ENCODE peak calls at places on chromosomes 7 and 10, in seven cellular contexts. G is ovary, B is A549, Y is lower leg skin, R is transverse colon, P is esophagus squamous epithelium, D is Peyer's patch. L is an unnamed sample.
A peak's percentile ranks its signal among the peaks of the same experiment; 100 is the strongest.

GRCh38 chr7:108096996-108097395 is 33.2 kb downstream of the LAMB4 start:
- DNase-seq in G (no peak), R (no peak), P (no peak), Y (no peak), D (no peak), B (peak; percentile 26), L (no peak)

GRCh38 chr7:6248581-6248980 is 23.8 kb downstream of the CYTH3 start:
- DNase-seq in P (no peak), G (no peak), Y (no peak), D (no peak), R (no peak), B (no peak), L (no peak)

GRCh38 chr7:115387168-115387567 is 465.3 kb downstream of the MDFIC start:
- DNase-seq in P (no peak), D (no peak), B (no peak), R (no peak), Y (no peak), G (no peak), L (no peak)

GRCh38 chr10:45811075-45811474 is 36.2 kb downstream of the AGAP4 start:
- DNase-seq in P (no peak), Y (no peak), R (no peak), G (no peak), D (no peak), B (no peak), L (no peak)

GRCh38 chr7:29610031-29610490 is 46.4 kb downstream of the PRR15 start:
- DNase-seq in B (no peak), R (no peak), Y (no peak), P (no peak), D (no peak), G (no peak), L (no peak)

GRCh38 chr7:155190608-155191536 is 106.8 kb upstream of the INSIG1 start:
- DNase-seq in G (no peak), D (peak; percentile 75), R (peak; percentile 52), B (peak; percentile 28), Y (no peak), P (no peak), L (peak; percentile 38)

GRCh38 chr10:71451754-71452153 is 55.0 kb downstream of the CDH23 start:
- DNase-seq in Y (no peak), P (no peak), B (no peak), D (no peak), R (no peak), G (no peak), L (no peak)

GRCh38 chr7:80923211-80923612 is 4.4 kb upstream of the SEMA3C start:
- DNase-seq in Y (no peak), D (no peak), B (no peak), G (no peak), P (no peak), R (no peak), L (no peak)

GRCh38 chr10:122656308-122656705 is 43.3 kb downstream of the C10orf120 start:
- DNase-seq in B (no peak), G (no peak), P (no peak), D (peak; percentile 1), Y (no peak), R (no peak), L (no peak)

GRCh38 chr10:372566-372965 is 237.3 kb downstream of the ZMYND11 start:
- DNase-seq in G (no peak), Y (no peak), P (no peak), D (no peak), B (no peak), R (no peak), L (no peak)

GRCh38 chr7:27154901-27155815 is 1.3 kb downstream of the HOXA7 start:
- DNase-seq in B (no peak), Y (no peak), D (peak; percentile 68), G (peak; percentile 3), P (no peak), R (peak; percentile 53), L (peak; percentile 20)

GRCh38 chr10:30365883-30366282 is 16.8 kb upstream of the MTPAP start:
- DNase-seq in P (no peak), G (no peak), Y (no peak), R (no peak), B (no peak), D (no peak), L (no peak)

GRCh38 chr7:157010588-157011332 is at the start of gene MNX1:
- DNase-seq in P (no peak), Y (no peak), G (no peak), D (peak; percentile 88), R (peak; percentile 89), B (peak; percentile 89), L (peak; percentile 57)

GRCh38 chr10:19977097-19977521 is 160.9 kb downstream of the PLXDC2 start:
- DNase-seq in D (no peak), R (no peak), P (no peak), B (no peak), G (no peak), Y (no peak), L (no peak)

GRCh38 chr7:150879345-150879744 is 27.0 kb downstream of the AOC1 start:
- DNase-seq in G (no peak), R (no peak), B (no peak), D (no peak), Y (no peak), P (no peak), L (no peak)

GRCh38 chr7:90999989-91000979 is 263.9 kb upstream of the FZD1 start:
- DNase-seq in B (no peak), D (no peak), G (no peak), Y (no peak), P (no peak), R (no peak), L (no peak)

GRCh38 chr7:99000196-99000903 is 122.0 kb downstream of the TRRAP start:
- DNase-seq in R (no peak), B (no peak), P (no peak), G (no peak), D (no peak), Y (no peak), L (no peak)

GRCh38 chr7:121187676-121188075 is 141.1 kb upstream of the WNT16 start:
- DNase-seq in Y (no peak), B (no peak), R (no peak), D (no peak), P (no peak), G (no peak), L (no peak)

GRCh38 chr7:7271094-7271874 is 88.9 kb downstream of the C1GALT1 start:
- DNase-seq in P (no peak), B (no peak), G (no peak), Y (no peak), D (no peak), R (peak; percentile 21), L (no peak)

GRCh38 chr10:34016541-34016940 is 682.1 kb upstream of the NRP1 start:
- DNase-seq in D (no peak), B (no peak), R (no peak), Y (no peak), P (no peak), G (no peak), L (no peak)

GRCh38 chr10:22437620-22438588 is 92.6 kb downstream of the SPAG6 start:
- DNase-seq in P (no peak), G (no peak), B (no peak), R (no peak), D (peak; percentile 69), Y (no peak), L (peak; percentile 4)

GRCh38 chr7:38169862-38170261 is 8.2 kb upstream of the STARD3NL start:
- DNase-seq in D (peak; percentile 52), G (no peak), P (no peak), B (peak; percentile 27), Y (peak; percentile 35), R (no peak), L (no peak)

GRCh38 chr7:5204546-5204945 is 14.5 kb downstream of the WIPI2 start:
- DNase-seq in B (no peak), R (no peak), G (no peak), P (no peak), Y (no peak), D (no peak), L (no peak)

GRCh38 chr7:76515999-76516443 is 5.7 kb downstream of the UPK3B start:
- DNase-seq in Y (no peak), D (peak; percentile 63), B (no peak), P (no peak), G (no peak), R (peak; percentile 48), L (no peak)
- TF ChIP-seq CTCF in Y (no peak), D (peak; percentile 87), B (peak; percentile 49), P (no peak), G (peak; percentile 34), R (peak; percentile 91), L (no peak)

DNA sequence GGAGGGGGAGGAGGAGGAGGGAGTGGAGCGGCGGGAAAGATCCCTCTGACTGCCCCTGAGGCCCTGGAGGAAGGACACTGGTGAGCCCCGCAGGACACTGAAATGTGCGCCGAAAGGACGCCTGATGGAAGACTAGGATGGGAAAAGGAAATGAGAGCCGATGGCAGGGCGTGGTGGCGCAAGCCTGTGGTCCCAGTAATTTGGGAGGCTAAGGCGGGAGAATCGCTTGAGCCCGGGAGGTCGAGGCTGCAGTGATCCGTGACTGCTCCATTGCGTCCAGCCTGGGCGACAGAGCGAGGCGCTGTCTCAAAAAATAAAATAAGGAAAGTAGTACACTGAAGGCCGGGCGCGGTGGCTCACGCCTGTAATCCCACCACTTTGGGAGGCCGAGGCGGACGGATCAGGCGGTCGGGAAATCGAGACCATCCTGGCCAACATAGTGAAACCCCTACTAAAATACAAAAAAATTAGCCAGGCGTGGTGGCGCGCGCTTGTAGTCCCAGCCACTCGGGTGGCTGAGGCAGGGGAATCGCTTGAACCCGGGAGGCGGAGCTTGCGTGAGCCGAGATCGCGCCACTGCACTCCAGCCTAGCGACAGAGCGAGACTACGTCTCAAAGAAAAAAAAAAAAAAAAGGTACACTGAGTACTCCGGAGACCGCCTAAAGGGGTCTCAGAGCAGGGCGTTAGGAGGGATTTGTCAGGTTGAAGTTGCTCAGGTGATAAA is 561 bp upstream of the HNRNPF start:
- DNase-seq in B (peak; percentile 59), Y (peak; percentile 29), P (no peak), R (peak; percentile 69), G (no peak), D (peak; percentile 80), L (no peak)
- TF ChIP-seq POLR2A in B (peak; percentile 44), Y (no peak), P (no peak), R (peak; percentile 68), G (no peak), D (no peak), L (no peak)

DNA sequence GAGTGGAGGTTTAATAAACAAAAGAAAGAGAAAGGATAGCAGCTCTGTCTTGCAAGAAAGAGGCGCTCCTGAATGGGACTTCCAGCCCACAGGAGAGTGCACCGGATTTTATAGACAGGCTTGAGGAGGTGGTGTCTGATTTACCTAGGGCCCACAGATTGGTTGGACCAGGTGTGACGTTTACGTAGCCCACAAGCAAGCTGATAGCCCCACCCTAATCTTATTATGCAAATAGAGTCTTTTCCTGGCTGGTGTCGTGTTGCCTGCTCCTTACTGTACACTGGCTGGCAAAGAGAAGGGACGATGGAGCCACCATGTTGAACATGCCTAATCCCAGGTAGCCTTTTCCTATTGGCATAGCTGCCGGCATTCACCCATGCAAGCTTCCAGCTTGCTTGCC is 319.7 kb upstream of the POM121L12 start:
- DNase-seq in B (no peak), G (no peak), Y (no peak), R (no peak), P (no peak), D (no peak), L (no peak)
- H3K4me3 ChIP-seq in B (no peak overlapping the region), G (no peak overlapping the region), Y (no peak overlapping the region), R (no peak overlapping the region), P (no peak overlapping the region), D (no peak overlapping the region), L (no peak overlapping the region)

DNA sequence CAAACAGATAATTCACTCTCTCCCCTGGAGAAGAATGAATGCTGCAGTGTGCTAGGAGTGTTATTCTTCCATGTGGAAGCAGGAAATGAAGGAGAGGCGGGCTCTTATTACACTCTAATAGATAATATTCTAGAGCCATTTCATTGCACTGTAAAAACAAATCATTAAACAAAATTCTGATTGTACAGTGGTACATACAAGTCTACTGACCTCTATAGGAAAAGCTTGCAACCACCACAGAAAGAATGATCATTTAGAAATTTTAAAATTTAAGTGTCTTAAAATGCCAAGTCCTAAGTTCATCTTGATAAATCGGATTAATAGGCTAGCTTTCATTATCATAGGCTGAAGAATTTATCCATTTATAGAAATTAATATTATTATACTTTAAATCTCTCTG is 960.3 kb upstream of the LRRN3 start:
- DNase-seq in Y (no peak), G (no peak), D (no peak), R (no peak), P (no peak), B (peak; percentile 6), L (no peak)
- TF ChIP-seq CTCF in Y (no peak), G (no peak), D (no peak), R (no peak), P (no peak), B (no peak), L (no peak)